ENCODE peak calls at places on chromosomes 12 and 14, in eight cellular contexts. One of them, this sample, is unnamed.

GRCh38 chr14:74855945-74856344 is 20.0 kb downstream of the PROX2 start:
- DNase-seq in right lobe of liver: no peak
- DNase-seq in ovary: no peak
- DNase-seq in IMR-90: no peak
- DNase-seq in stomach: no peak
- DNase-seq in heart left ventricle: no peak
- DNase-seq in Peyer's patch: no peak
- DNase-seq in GM12878: no peak
- DNase-seq in this sample: no peak

GRCh38 chr14:78836777-78837176 is 666.6 kb downstream of the NRXN3 start:
- DNase-seq in right lobe of liver: no peak
- DNase-seq in ovary: no peak
- DNase-seq in IMR-90: peak
- DNase-seq in stomach: peak
- DNase-seq in heart left ventricle: peak
- DNase-seq in Peyer's patch: no peak
- DNase-seq in GM12878: peak
- DNase-seq in this sample: peak

GRCh38 chr14:37452323-37452722 is 142.7 kb downstream of the FOXA1 start:
- DNase-seq in right lobe of liver: no peak
- DNase-seq in ovary: no peak
- DNase-seq in IMR-90: no peak
- DNase-seq in stomach: no peak
- DNase-seq in heart left ventricle: no peak
- DNase-seq in Peyer's patch: no peak
- DNase-seq in GM12878: no peak
- DNase-seq in this sample: no peak

GRCh38 chr14:74616507-74616906 is 4.5 kb upstream of the LTBP2 start:
- DNase-seq in right lobe of liver: no peak
- DNase-seq in ovary: no peak
- DNase-seq in IMR-90: peak
- DNase-seq in stomach: no peak
- DNase-seq in heart left ventricle: no peak
- DNase-seq in Peyer's patch: no peak
- DNase-seq in GM12878: no peak
- DNase-seq in this sample: no peak

GRCh38 chr12:6752181-6752930 is 585 bp downstream of the MLF2 start:
- DNase-seq in right lobe of liver: no peak
- DNase-seq in ovary: no peak
- DNase-seq in IMR-90: peak
- DNase-seq in stomach: no peak
- DNase-seq in heart left ventricle: no peak
- DNase-seq in Peyer's patch: peak
- DNase-seq in GM12878: no peak
- DNase-seq in this sample: peak

GRCh38 chr14:91458612-91459011 is 41.0 kb upstream of the CCDC88C start:
- DNase-seq in right lobe of liver: no peak
- DNase-seq in ovary: no peak
- DNase-seq in IMR-90: no peak
- DNase-seq in stomach: no peak
- DNase-seq in heart left ventricle: no peak
- DNase-seq in Peyer's patch: no peak
- DNase-seq in GM12878: no peak
- DNase-seq in this sample: no peak

GRCh38 chr14:95522556-95522955 is 6.1 kb upstream of the SYNE3 start:
- DNase-seq in right lobe of liver: no peak
- DNase-seq in ovary: no peak
- DNase-seq in IMR-90: no peak
- DNase-seq in stomach: no peak
- DNase-seq in heart left ventricle: no peak
- DNase-seq in Peyer's patch: no peak
- DNase-seq in GM12878: no peak
- DNase-seq in this sample: no peak

GRCh38 chr12:13981296-13981962 is at the start of gene GRIN2B:
- DNase-seq in right lobe of liver: no peak
- DNase-seq in ovary: no peak
- DNase-seq in IMR-90: no peak
- DNase-seq in stomach: no peak
- DNase-seq in heart left ventricle: no peak
- DNase-seq in Peyer's patch: no peak
- DNase-seq in GM12878: no peak
- DNase-seq in this sample: no peak

GRCh38 chr12:103560604-103561101 is 26.4 kb upstream of the STAB2 start:
- DNase-seq in right lobe of liver: no peak
- DNase-seq in ovary: no peak
- DNase-seq in IMR-90: peak
- DNase-seq in stomach: no peak
- DNase-seq in heart left ventricle: no peak
- DNase-seq in Peyer's patch: no peak
- DNase-seq in GM12878: no peak
- DNase-seq in this sample: no peak

GRCh38 chr12:57236925-57237652 is 7.6 kb downstream of the SHMT2 start:
- DNase-seq in right lobe of liver: no peak
- DNase-seq in ovary: no peak
- DNase-seq in IMR-90: no peak
- DNase-seq in stomach: no peak
- DNase-seq in heart left ventricle: peak
- DNase-seq in Peyer's patch: no peak
- DNase-seq in GM12878: no peak
- DNase-seq in this sample: no peak

GRCh38 chr12:58566599-58566998 is 353.7 kb downstream of the LRIG3 start:
- DNase-seq in right lobe of liver: no peak
- DNase-seq in ovary: no peak
- DNase-seq in IMR-90: peak
- DNase-seq in stomach: no peak
- DNase-seq in heart left ventricle: no peak
- DNase-seq in Peyer's patch: no peak
- DNase-seq in GM12878: no peak
- DNase-seq in this sample: no peak

GRCh38 chr12:111163422-111163821 is 205.5 kb downstream of the PHETA1 start:
- DNase-seq in right lobe of liver: no peak
- DNase-seq in ovary: no peak
- DNase-seq in IMR-90: no peak
- DNase-seq in stomach: no peak
- DNase-seq in heart left ventricle: no peak
- DNase-seq in Peyer's patch: no peak
- DNase-seq in GM12878: no peak
- DNase-seq in this sample: no peak

GRCh38 chr12:47554046-47554653 is 151.7 kb downstream of the RPAP3 start:
- DNase-seq in right lobe of liver: no peak
- DNase-seq in ovary: no peak
- DNase-seq in IMR-90: no peak
- DNase-seq in stomach: no peak
- DNase-seq in heart left ventricle: no peak
- DNase-seq in Peyer's patch: no peak
- DNase-seq in GM12878: no peak
- DNase-seq in this sample: no peak

GRCh38 chr12:87661770-87662402 is 367.3 kb downstream of the C12orf50 start:
- DNase-seq in right lobe of liver: no peak
- DNase-seq in ovary: no peak
- DNase-seq in IMR-90: peak
- DNase-seq in stomach: no peak
- DNase-seq in heart left ventricle: no peak
- DNase-seq in Peyer's patch: no peak
- DNase-seq in GM12878: no peak
- DNase-seq in this sample: no peak

GRCh38 chr14:76186318-76187027 is 34.8 kb downstream of the GPATCH2L start:
- DNase-seq in right lobe of liver: no peak
- DNase-seq in ovary: no peak
- DNase-seq in IMR-90: no peak
- DNase-seq in stomach: no peak
- DNase-seq in heart left ventricle: no peak
- DNase-seq in Peyer's patch: no peak
- DNase-seq in GM12878: peak
- DNase-seq in this sample: no peak

GRCh38 chr12:12714276-12715001 is 2.7 kb upstream of the CDKN1B start:
- DNase-seq in right lobe of liver: peak
- DNase-seq in ovary: peak
- DNase-seq in IMR-90: peak
- DNase-seq in stomach: peak
- DNase-seq in heart left ventricle: no peak
- DNase-seq in Peyer's patch: peak
- DNase-seq in GM12878: no peak
- DNase-seq in this sample: peak
- TF ChIP-seq POLR2A in right lobe of liver: no peak
- TF ChIP-seq POLR2A in ovary: peak
- TF ChIP-seq POLR2A in IMR-90: no peak
- TF ChIP-seq POLR2A in stomach: no peak
- TF ChIP-seq POLR2A in heart left ventricle: peak
- TF ChIP-seq POLR2A in Peyer's patch: peak
- TF ChIP-seq POLR2A in GM12878: peak
- TF ChIP-seq POLR2A in this sample: peak

GRCh38 chr14:102139248-102140026 is at the start of gene WDR20:
- DNase-seq in right lobe of liver: peak
- DNase-seq in ovary: peak
- DNase-seq in IMR-90: peak
- DNase-seq in stomach: peak
- DNase-seq in heart left ventricle: peak
- DNase-seq in Peyer's patch: peak
- DNase-seq in GM12878: peak
- DNase-seq in this sample: peak
- TF ChIP-seq POLR2A in right lobe of liver: peak
- TF ChIP-seq POLR2A in ovary: peak
- TF ChIP-seq POLR2A in IMR-90: peak
- TF ChIP-seq POLR2A in stomach: no peak
- TF ChIP-seq POLR2A in heart left ventricle: peak
- TF ChIP-seq POLR2A in Peyer's patch: peak
- TF ChIP-seq POLR2A in GM12878: peak
- TF ChIP-seq POLR2A in this sample: no peak

DNA sequence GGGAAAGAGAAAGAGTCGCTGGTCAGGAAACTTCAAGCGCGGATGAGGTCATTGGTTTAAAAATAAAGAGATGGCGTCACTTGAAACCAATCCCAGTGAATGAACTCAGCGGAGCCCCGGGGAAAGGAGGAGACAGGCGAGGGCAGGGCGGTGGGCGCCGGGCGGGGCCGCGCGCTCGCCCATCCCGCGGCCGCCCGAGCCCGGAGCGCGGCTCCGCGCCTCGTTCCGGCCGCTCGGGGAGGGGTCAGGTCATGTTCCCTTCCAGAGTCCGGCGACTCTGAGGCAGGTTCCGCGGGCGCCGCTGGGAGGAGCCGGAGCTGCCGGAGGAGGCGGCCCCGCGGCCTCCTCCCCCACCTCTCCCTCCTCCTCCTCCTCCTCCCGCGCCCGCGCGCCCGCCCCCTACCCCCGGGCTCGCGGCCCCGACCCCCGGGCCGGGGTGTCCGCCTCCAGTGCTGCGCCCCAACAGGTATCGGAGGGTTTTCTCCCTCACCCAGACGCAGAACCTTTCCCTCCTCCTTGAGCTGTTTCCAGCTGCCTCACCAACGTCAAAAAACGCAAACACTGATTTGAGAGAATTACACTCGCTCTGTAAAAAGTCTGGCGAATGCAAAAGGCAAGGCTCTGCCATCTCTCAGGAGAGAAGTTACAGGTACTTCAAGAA is at the start of gene DUSP16:
- DNase-seq in right lobe of liver: peak
- DNase-seq in ovary: peak
- DNase-seq in IMR-90: peak
- DNase-seq in stomach: peak
- DNase-seq in heart left ventricle: peak
- DNase-seq in Peyer's patch: peak
- DNase-seq in GM12878: peak
- DNase-seq in this sample: peak
- TF ChIP-seq POLR2A in right lobe of liver: peak
- TF ChIP-seq POLR2A in ovary: peak
- TF ChIP-seq POLR2A in IMR-90: peak
- TF ChIP-seq POLR2A in stomach: no peak
- TF ChIP-seq POLR2A in heart left ventricle: peak
- TF ChIP-seq POLR2A in Peyer's patch: peak
- TF ChIP-seq POLR2A in GM12878: peak
- TF ChIP-seq POLR2A in this sample: no peak

DNA sequence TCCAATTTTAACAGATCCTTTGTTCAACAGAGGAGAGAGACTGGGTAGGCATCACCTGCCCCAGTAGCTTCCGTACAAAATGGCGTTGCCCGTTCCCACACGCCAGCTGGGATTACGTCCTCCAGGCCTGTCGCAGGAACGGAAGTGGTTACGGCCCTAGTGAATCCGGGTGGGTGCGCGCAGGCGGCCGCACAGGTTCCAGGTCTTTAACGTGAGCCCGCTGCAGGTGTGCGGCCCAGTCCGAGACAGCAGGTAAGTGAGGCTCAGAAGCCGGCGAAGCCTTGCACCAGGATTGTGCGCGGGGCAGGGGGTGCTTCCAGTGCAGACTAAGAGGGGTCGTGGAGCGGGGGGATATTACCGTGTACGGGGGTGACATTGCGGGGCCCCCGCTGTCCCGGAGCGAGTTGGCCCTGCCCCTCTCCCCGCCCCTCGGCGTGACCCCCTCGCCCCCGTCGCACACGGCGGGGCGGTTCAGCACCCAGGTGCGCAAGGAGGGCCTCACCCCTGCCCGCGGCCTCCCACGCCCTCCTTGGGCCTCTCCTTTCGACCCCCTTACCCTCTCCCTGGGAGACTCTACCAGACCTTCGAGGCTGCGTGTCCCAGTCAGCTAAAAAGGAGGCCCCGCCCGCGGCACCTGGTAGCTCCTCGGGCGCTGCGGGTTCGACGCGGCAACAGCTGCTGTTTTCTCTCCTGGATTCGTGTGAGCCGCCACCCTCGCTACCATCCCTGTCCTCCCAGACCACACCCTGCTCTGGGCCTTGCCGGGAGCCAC is at the start of gene EXD2:
- DNase-seq in right lobe of liver: peak
- DNase-seq in ovary: peak
- DNase-seq in IMR-90: peak
- DNase-seq in stomach: peak
- DNase-seq in heart left ventricle: peak
- DNase-seq in Peyer's patch: peak
- DNase-seq in GM12878: peak
- DNase-seq in this sample: peak
- TF ChIP-seq POLR2A in right lobe of liver: peak
- TF ChIP-seq POLR2A in ovary: peak
- TF ChIP-seq POLR2A in IMR-90: no peak
- TF ChIP-seq POLR2A in stomach: no peak
- TF ChIP-seq POLR2A in heart left ventricle: no peak
- TF ChIP-seq POLR2A in Peyer's patch: peak
- TF ChIP-seq POLR2A in GM12878: peak
- TF ChIP-seq POLR2A in this sample: no peak

GRCh38 chr12:52050771-52051541 is at the start of gene NR4A1:
- DNase-seq in right lobe of liver: peak
- DNase-seq in ovary: peak
- DNase-seq in IMR-90: peak
- DNase-seq in stomach: peak
- DNase-seq in heart left ventricle: peak
- DNase-seq in Peyer's patch: peak
- DNase-seq in GM12878: peak
- DNase-seq in this sample: peak
- TF ChIP-seq POLR2A in right lobe of liver: peak
- TF ChIP-seq POLR2A in ovary: peak
- TF ChIP-seq POLR2A in IMR-90: peak
- TF ChIP-seq POLR2A in stomach: no peak
- TF ChIP-seq POLR2A in heart left ventricle: peak
- TF ChIP-seq POLR2A in Peyer's patch: peak
- TF ChIP-seq POLR2A in GM12878: peak
- TF ChIP-seq POLR2A in this sample: peak